ENCODE peak calls at places on chromosomes 11 and 22, in seven cellular contexts. Z, D, T, O, F, N and X are unnamed samples. For H3K9me3, the result is how much of the 10 kb centered on the place peaks cover.

GRCh38 chr11:41003339-41003992 is 456.0 kb downstream of the LRRC4C start:
- DNase-seq in Z (peak), D (no peak), T (no peak), O (peak), F (no peak), N (no peak), X (no peak)

GRCh38 chr11:127000291-127000968 is at the start of gene KIRREL3:
- DNase-seq in Z (peak), D (no peak), T (peak), O (peak), F (no peak), N (peak), X (no peak)

GRCh38 chr11:113818426-113818825 is 38.8 kb downstream of the CLDN25 start:
- DNase-seq in Z (peak), D (no peak), T (no peak), O (no peak), F (no peak), N (no peak), X (no peak)

GRCh38 chr11:18778468-18778867 is 13.1 kb downstream of the PTPN5 start:
- DNase-seq in Z (no peak), D (no peak), T (no peak), O (no peak), F (no peak), N (no peak), X (no peak)

GRCh38 chr11:10743354-10744035 is 7.6 kb upstream of the CTR9 start:
- DNase-seq in Z (no peak), D (peak), T (no peak), O (no peak), F (peak), N (peak), X (no peak)

GRCh38 chr11:8959546-8960166 is 4.6 kb downstream of the TMEM9B start:
- DNase-seq in Z (peak), D (no peak), T (peak), O (peak), F (no peak), N (peak), X (no peak)

GRCh38 chr11:118406599-118407166 is 5.3 kb downstream of the ATP5MG start:
- DNase-seq in Z (peak), D (no peak), T (peak), O (no peak), F (no peak), N (no peak), X (no peak)

GRCh38 chr11:46240861-46241260 is 36.6 kb upstream of the CREB3L1 start:
- DNase-seq in Z (no peak), D (no peak), T (peak), O (no peak), F (no peak), N (no peak), X (no peak)

GRCh38 chr11:10551845-10552352 is 10.9 kb upstream of the RNF141 start:
- DNase-seq in Z (no peak), D (no peak), T (no peak), O (no peak), F (no peak), N (no peak), X (no peak)

GRCh38 chr11:64713781-64714363 is 9.1 kb downstream of the NRXN2 start:
- DNase-seq in Z (no peak), D (no peak), T (no peak), O (no peak), F (no peak), N (no peak), X (no peak)

GRCh38 chr11:19453893-19454292 is 213.1 kb upstream of the E2F8 start:
- DNase-seq in Z (peak), D (no peak), T (peak), O (peak), F (no peak), N (no peak), X (no peak)

GRCh38 chr11:116611998-116612620 is 160.7 kb downstream of the BUD13 start:
- DNase-seq in Z (no peak), D (no peak), T (no peak), O (no peak), F (no peak), N (no peak), X (no peak)

GRCh38 chr11:82185925-82186324 is 547.7 kb downstream of the FAM181B start:
- DNase-seq in Z (no peak), D (no peak), T (no peak), O (no peak), F (no peak), N (no peak), X (no peak)

GRCh38 chr11:107682182-107682971 is 29.5 kb downstream of the SLN start:
- DNase-seq in Z (no peak), D (no peak), T (no peak), O (no peak), F (no peak), N (no peak), X (no peak)

GRCh38 chr11:134347441-134347840 is 15.7 kb downstream of the GLB1L2 start:
- DNase-seq in Z (no peak), D (no peak), T (no peak), O (no peak), F (no peak), N (no peak), X (no peak)

GRCh38 chr11:80327971-80328614 is 887.3 kb upstream of the TENM4 start:
- DNase-seq in Z (no peak), D (no peak), T (no peak), O (no peak), F (no peak), N (no peak), X (no peak)

GRCh38 chr22:48551716-48552268 is 1275.9 kb downstream of the BRD1 start:
- DNase-seq in Z (no peak), D (peak), T (no peak), O (no peak), F (no peak), N (no peak), X (no peak)
- H3K9me3 ChIP-seq in Z (under half), D (under half), T (under half), O (under half), F (under half), N (under half), X (under half)

DNA sequence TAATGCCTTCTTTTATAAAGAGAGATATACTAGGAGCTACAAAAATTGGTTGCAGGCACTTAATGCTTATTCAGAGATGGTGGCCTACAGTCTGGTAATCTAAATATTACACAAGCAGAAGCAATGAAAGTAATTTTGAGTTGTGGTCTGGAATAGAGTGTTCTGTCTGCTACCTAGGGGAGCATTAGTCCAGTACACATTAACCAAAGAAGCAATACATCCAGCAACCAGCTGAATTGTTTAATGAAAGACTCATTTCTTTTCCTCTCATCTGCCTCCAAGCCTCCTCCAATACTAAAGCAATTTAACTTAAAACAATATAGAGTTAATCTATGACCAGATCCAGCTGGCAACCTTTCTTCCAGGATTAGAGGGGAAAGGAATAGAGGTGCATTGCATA is 877.1 kb upstream of the CNTN5 start:
- DNase-seq in Z (no peak), D (no peak), T (no peak), O (no peak), F (no peak), N (no peak), X (no peak)
- H3K9me3 ChIP-seq in Z (under half), D (under half), T (under half), O (under half), F (under half), N (under half), X (under half)

GRCh38 chr22:47449508-47450270 is 687.2 kb downstream of the TBC1D22A start:
- DNase-seq in Z (no peak), D (peak), T (no peak), O (no peak), F (no peak), N (no peak), X (no peak)
- H3K9me3 ChIP-seq in Z (under half), D (under half), T (under half), O (half or more), F (under half), N (under half), X (under half)

GRCh38 chr11:70674605-70675004 is 276.3 kb downstream of the CTTN start:
- DNase-seq in Z (no peak), D (no peak), T (no peak), O (no peak), F (no peak), N (no peak), X (no peak)
- H3K9me3 ChIP-seq in Z (under half), D (under half), T (under half), O (under half), F (under half), N (under half), X (under half)

DNA sequence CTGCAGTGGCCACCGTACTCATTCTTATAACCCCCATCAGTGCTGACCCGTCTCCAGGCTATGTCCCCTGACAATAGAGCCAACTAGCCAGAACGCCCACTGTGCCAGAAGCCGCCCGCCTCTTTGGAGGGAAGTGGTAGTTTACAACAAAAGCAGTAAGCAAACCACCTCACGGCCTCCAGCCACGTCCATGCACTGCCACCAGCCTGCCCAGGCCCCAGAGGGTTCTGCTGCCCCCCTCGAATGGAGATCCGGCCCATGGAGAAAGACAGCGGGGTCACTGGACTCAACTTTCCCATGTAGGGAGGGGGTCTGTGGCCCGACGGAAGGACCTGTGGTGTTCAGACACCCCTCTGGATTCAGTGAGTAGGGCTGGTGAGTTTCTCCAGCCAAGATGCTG is 340.3 kb downstream of the CTTN start:
- DNase-seq in Z (no peak), D (peak), T (no peak), O (no peak), F (no peak), N (no peak), X (no peak)
- H3K9me3 ChIP-seq in Z (under half), D (under half), T (under half), O (under half), F (under half), N (under half), X (under half)

GRCh38 chr22:44956835-44957234 is 53.0 kb downstream of the PHF21B start:
- DNase-seq in Z (no peak), D (no peak), T (no peak), O (no peak), F (no peak), N (no peak), X (no peak)
- H3K9me3 ChIP-seq in Z (under half), D (under half), T (under half), O (under half), F (under half), N (under half), X (under half)

GRCh38 chr11:48082771-48083170 is 102.4 kb downstream of the PTPRJ start:
- DNase-seq in Z (no peak), D (no peak), T (no peak), O (no peak), F (no peak), N (no peak), X (no peak)

GRCh38 chr11:48083427-48083826 is 103.1 kb downstream of the PTPRJ start:
- DNase-seq in Z (peak), D (no peak), T (peak), O (no peak), F (no peak), N (no peak), X (no peak)

GRCh38 chr11:48087974-48088681 is 107.8 kb downstream of the PTPRJ start:
- DNase-seq in Z (no peak), D (no peak), T (no peak), O (no peak), F (peak), N (no peak), X (no peak)

GRCh38 chr11:48087422-48087821 is 107.1 kb downstream of the PTPRJ start:
- DNase-seq in Z (no peak), D (no peak), T (no peak), O (peak), F (no peak), N (no peak), X (no peak)

DNA sequence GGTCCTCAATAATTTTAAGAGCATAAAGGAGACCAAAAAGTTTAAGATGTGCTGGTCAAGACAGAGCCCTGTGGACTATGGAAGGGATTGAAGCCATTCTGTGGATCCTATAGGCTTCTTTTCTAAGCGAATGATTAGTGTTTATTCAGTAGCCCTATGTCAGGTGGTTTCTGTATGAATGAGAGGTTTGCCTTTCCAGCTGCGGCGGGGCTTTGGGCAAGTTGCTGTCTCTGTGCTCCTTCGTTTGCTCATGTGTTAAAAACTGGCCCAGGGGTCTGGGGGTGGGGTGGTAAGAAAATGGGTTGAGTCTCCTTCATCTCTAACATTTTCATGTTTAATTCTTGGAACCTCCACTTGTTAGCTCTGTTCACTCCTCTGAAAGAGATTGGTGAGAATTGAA is 105.3 kb downstream of the PTPRJ start:
- DNase-seq in Z (no peak), D (no peak), T (no peak), O (no peak), F (no peak), N (no peak), X (no peak)
- H3K9me3 ChIP-seq in Z (under half), D (under half), T (under half), O (under half), F (under half), N (under half), X (under half)

GRCh38 chr22:49392841-49393510 is 434.7 kb downstream of the BRD1 start:
- DNase-seq in Z (no peak), D (no peak), T (no peak), O (no peak), F (no peak), N (no peak), X (no peak)

GRCh38 chr22:49394116-49394785 is 433.4 kb downstream of the BRD1 start:
- DNase-seq in Z (no peak), D (no peak), T (no peak), O (no peak), F (no peak), N (no peak), X (no peak)

GRCh38 chr22:49391436-49391835 is 436.2 kb downstream of the BRD1 start:
- DNase-seq in Z (no peak), D (no peak), T (no peak), O (no peak), F (no peak), N (no peak), X (no peak)

GRCh38 chr22:49392247-49392646 is 435.4 kb downstream of the BRD1 start:
- DNase-seq in Z (no peak), D (no peak), T (no peak), O (no peak), F (no peak), N (no peak), X (no peak)

GRCh38 chr22:49393526-49393925 is 434.1 kb downstream of the BRD1 start:
- DNase-seq in Z (no peak), D (no peak), T (no peak), O (no peak), F (no peak), N (no peak), X (no peak)
- H3K9me3 ChIP-seq in Z (under half), D (under half), T (under half), O (under half), F (under half), N (under half), X (under half)